ENCODE peak calls at places on chromosomes 16 and 17, in six cellular contexts. E is A549, I is esophagus muscularis mucosa, H is sigmoid colon, L is transverse colon, Z is suprapubic skin. B is an unnamed sample.

GRCh38 chr16:19077879-19078278 is 10.5 kb downstream of the COQ7 start:
- DNase-seq in E (no peak), I (no peak), H (no peak), L (no peak), Z (no peak), B (no peak)

GRCh38 chr16:72425571-72426341 is 253.8 kb upstream of the PMFBP1 start:
- DNase-seq in E (no peak), I (no peak), H (no peak), L (no peak), Z (no peak), B (no peak)

GRCh38 chr17:82101767-82102679 is 4.0 kb upstream of the FASN start:
- DNase-seq in E (no peak), I (no peak), H (no peak), L (no peak), Z (no peak), B (no peak)

GRCh38 chr16:20905576-20905975 is 5.0 kb downstream of the LYRM1 start:
- DNase-seq in E (no peak), I (no peak), H (no peak), L (no peak), Z (no peak), B (no peak)

GRCh38 chr17:7241047-7241733 is 1.1 kb downstream of the GABARAP start:
- DNase-seq in E (no peak), I (no peak), H (no peak), L (no peak), Z (no peak), B (no peak)

GRCh38 chr16:88710556-88710955 is 4.3 kb downstream of the CTU2 start:
- DNase-seq in E (no peak), I (no peak), H (no peak), L (no peak), Z (no peak), B (peak)

GRCh38 chr17:80393491-80393890 is 21.5 kb upstream of the ENDOV start:
- DNase-seq in E (no peak), I (no peak), H (no peak), L (no peak), Z (no peak), B (no peak)

GRCh38 chr17:77127735-77128361 is 12.9 kb upstream of the SEC14L1 start:
- DNase-seq in E (no peak), I (no peak), H (peak), L (peak), Z (peak), B (peak)

GRCh38 chr17:76597156-76598003 is 11.7 kb upstream of the ST6GALNAC2 start:
- DNase-seq in E (no peak), I (no peak), H (no peak), L (no peak), Z (no peak), B (peak)

GRCh38 chr17:72677714-72678390 is 414.6 kb downstream of the SLC39A11 start:
- DNase-seq in E (no peak), I (no peak), H (no peak), L (no peak), Z (no peak), B (no peak)

GRCh38 chr17:72424505-72425117 is 303.8 kb downstream of the SOX9 start:
- DNase-seq in E (no peak), I (no peak), H (no peak), L (no peak), Z (no peak), B (no peak)

GRCh38 chr16:19884611-19885455 is at the start of gene GPRC5B:
- DNase-seq in E (peak), I (no peak), H (peak), L (peak), Z (peak), B (peak)

GRCh38 chr16:53232826-53233529 is 178.2 kb downstream of the CHD9 start:
- DNase-seq in E (no peak), I (no peak), H (no peak), L (no peak), Z (no peak), B (no peak)

GRCh38 chr17:75289832-75290337 is 652 bp upstream of the SLC25A19 start:
- DNase-seq in E (no peak), I (peak), H (peak), L (peak), Z (no peak), B (no peak)
- TF ChIP-seq EP300 in E (no peak), I (no peak), H (no peak), L (no peak), Z (no peak), B (no peak)

DNA sequence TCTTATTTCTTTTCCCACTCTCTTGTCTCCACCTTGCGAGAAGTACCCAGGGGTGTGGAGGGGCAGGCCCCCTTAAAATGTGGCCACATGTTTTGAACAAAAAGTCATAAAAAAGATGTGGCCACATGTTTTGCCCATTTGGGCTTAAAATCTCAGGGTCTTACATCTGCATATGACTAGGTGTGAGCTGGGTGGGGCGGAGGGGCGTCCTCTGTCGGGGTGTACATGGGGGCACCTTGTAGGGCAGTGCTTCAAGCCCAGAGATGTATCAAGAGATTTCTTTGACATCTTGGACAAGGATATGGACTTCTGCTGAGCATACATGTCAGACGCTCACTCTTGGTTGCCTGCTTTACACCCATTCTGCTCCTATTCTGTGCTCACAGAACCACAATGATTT is 13.0 kb upstream of the SLC47A1 start:
- DNase-seq in E (no peak), I (no peak), H (no peak), L (no peak), Z (no peak), B (no peak)
- TF ChIP-seq EP300 in E (no peak), I (no peak), H (no peak), L (no peak), Z (no peak), B (no peak)

DNA sequence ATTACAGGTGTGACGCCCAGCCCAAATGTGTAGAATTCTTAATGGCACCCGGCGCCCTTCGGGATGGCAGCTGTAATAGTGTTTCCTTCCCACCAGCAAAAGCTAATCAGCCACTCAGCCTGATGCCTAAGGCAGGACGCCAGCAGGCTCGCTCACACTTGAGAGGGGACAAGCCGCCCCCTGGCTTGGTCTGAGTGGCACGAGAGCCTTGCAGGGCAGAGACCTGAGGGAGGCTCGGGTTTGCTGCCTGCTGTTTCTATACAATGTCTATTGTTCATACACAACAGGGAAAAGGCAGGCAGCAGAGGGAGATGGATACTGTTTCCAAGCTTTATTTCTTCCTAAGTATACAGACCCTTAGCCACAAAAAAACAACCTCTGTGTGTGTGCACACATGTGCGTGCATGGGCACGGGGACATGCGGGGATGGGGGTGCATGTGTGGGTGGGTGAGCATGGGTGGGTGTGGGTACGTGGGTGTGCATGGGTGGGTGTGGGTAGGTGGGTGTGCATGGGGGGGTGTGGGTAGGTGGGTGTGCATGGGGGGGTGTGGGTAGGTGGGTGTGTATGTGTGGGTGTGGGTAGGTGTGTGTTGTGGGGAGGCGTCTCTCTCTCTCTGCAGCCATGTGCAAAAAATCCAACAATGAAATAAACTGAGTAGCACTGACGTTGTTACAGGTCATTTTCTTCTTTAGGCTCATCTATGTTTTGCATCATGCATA is 10.0 kb downstream of the SLC38A8 start:
- DNase-seq in E (no peak), I (no peak), H (no peak), L (no peak), Z (no peak), B (no peak)
- TF ChIP-seq EP300 in E (no peak), I (no peak), H (no peak), L (no peak), Z (no peak), B (no peak)

GRCh38 chr17:8273884-8274444 is 14.5 kb upstream of the RANGRF start:
- DNase-seq in E (no peak), I (no peak), H (no peak), L (no peak), Z (no peak), B (no peak)
- TF ChIP-seq EP300 in E (no peak), I (no peak), H (no peak), L (no peak), Z (no peak), B (no peak)

DNA sequence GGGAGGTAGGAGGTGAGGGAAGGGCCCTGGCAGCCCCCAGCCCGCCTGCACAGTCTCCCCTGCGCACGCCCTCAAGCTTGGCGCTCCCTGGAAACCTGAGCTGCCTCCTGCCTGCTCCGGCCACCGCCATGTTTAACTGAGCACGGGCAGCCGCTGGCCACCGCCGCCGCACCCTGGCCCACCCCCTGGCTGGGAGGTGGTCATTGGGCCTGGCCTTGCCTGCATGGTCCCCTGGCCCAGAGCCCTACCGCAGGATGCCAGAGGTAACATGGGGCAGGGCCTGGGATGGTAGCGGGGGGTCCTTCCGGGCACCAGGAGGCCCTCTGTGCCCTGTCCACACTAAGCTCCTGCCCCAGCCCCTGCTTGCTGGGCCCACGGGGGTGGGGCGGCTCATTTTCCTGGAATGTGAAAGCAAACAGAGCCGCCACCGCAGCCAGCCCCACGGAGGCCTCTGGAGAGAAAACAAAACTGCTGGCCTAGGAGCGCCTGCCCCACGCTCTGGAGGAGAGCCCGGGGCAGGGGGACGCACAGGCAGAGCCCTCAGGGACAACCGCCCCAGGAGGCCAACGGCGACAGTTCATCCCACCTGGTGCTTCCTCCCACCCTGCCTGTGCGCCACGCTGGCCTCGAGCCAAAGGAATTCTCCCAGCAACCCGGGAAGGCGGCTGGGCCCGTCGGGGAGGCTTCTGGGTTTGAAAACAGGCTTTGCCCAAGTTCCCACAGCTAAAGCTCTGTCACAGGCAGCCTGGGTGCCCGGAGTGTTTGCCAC is 8.9 kb downstream of the NHERF2 start:
- DNase-seq in E (no peak), I (no peak), H (peak), L (peak), Z (peak), B (peak)
- TF ChIP-seq EP300 in E (peak), I (no peak), H (no peak), L (no peak), Z (no peak), B (no peak)

GRCh38 chr17:61251939-61252865 is 147.4 kb upstream of the TBX2 start:
- DNase-seq in E (no peak), I (peak), H (peak), L (peak), Z (peak), B (peak)
- TF ChIP-seq EP300 in E (no peak), I (peak), H (no peak), L (peak), Z (peak), B (peak)

GRCh38 chr16:48385272-48385953 is at the start of gene SIAH1:
- DNase-seq in E (peak), I (no peak), H (peak), L (peak), Z (peak), B (peak)
- TF ChIP-seq EP300 in E (no peak), I (no peak), H (no peak), L (no peak), Z (no peak), B (no peak)

GRCh38 chr16:49055824-49056545 is 225.7 kb downstream of the CBLN1 start:
- DNase-seq in E (no peak), I (peak), H (no peak), L (no peak), Z (no peak), B (no peak)
- TF ChIP-seq EP300 in E (no peak), I (no peak), H (no peak), L (no peak), Z (no peak), B (no peak)

DNA sequence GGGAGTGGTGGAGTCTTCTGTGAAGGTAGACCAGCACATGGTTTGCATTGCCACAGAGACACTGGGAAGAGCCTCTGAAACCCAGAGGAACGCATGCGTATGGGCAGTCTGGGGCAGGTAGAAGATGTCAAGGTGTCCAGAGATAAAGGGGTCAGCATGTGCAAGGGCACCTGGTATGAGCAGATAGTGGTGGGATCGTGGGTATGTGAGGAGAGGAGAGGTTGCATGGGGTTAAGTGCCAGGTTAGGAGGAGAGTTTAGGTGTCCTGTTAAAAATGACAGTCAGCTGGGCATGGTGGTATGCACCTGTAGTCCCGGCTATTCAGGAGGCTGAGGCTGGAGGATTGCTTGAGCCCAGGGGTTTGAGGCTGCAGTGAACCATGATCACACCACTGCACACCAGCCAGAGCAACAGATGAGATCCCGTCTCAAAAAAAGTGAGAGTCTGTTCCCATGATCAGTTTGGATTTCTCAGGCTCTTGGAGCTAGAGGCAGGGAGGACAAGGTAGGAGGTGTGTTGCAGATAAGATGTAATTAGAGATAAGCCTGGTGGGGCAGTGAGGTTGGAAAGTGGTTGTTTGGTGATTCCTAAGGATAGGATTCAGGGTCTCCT is 3.0 kb downstream of the PYCARD start:
- DNase-seq in E (no peak), I (no peak), H (no peak), L (no peak), Z (no peak), B (no peak)
- TF ChIP-seq EP300 in E (no peak), I (no peak), H (no peak), L (no peak), Z (no peak), B (no peak)